ENCODE peak calls at places on chromosome 12, in eight cellular contexts. Q is pancreas; N is heart left ventricle; L is colonic mucosa; B is kidney epithelial cell; O is HL-60; Y is GM06990; K is CD8-positive, alpha-beta memory T cell. C is an unnamed sample. For H3K27me3, the result is how much of the 10 kb centered on the place peaks cover.

GRCh38 chr12:28998662-28999120 is 150.4 kb upstream of the FAR2 start:
- DNase-seq in K (no peak), B (no peak), Y (no peak), Q (no peak), O (no peak), N (no peak), L (no peak), C (no peak)

GRCh38 chr12:57852195-57852594 is 5.7 kb upstream of the CTDSP2 start:
- DNase-seq in Q (no peak), L (no peak), K (peak), B (no peak), O (no peak), Y (no peak), N (peak), C (no peak)

GRCh38 chr12:18837025-18837424 is 99.1 kb downstream of the CAPZA3 start:
- DNase-seq in Y (no peak), Q (peak), L (no peak), K (no peak), B (no peak), N (no peak), O (no peak), C (no peak)

GRCh38 chr12:109464642-109465351 is 12.3 kb downstream of the KCTD10 start:
- DNase-seq in O (no peak), L (no peak), K (no peak), B (no peak), N (no peak), Q (no peak), Y (no peak), C (no peak)

GRCh38 chr12:56193025-56193578 is 3.8 kb upstream of the SMARCC2 start:
- DNase-seq in Q (peak), L (peak), B (no peak), Y (peak), N (peak), O (no peak), K (peak), C (no peak)

GRCh38 chr12:121628037-121628436 is 1.7 kb downstream of the ORAI1 start:
- DNase-seq in Q (peak), Y (no peak), N (no peak), B (no peak), O (no peak), L (peak), K (no peak), C (no peak)

GRCh38 chr12:112850343-112850742 is 56.4 kb upstream of the OAS1 start:
- DNase-seq in L (no peak), Q (no peak), B (no peak), K (no peak), Y (no peak), O (no peak), N (no peak), C (no peak)

GRCh38 chr12:7065073-7065623 is 4.6 kb downstream of the C1S start:
- DNase-seq in O (no peak), L (no peak), Y (no peak), K (no peak), B (no peak), N (no peak), Q (no peak), C (no peak)

GRCh38 chr12:91367234-91367849 is 184.7 kb upstream of the DCN start:
- DNase-seq in Q (no peak), O (no peak), Y (no peak), K (no peak), B (no peak), L (no peak), N (no peak), C (no peak)

GRCh38 chr12:114405199-114405448 is 820 bp downstream of the TBX5 start:
- DNase-seq in O (no peak), K (no peak), Y (no peak), L (no peak), Q (no peak), B (no peak), N (no peak), C (no peak)

GRCh38 chr12:75964150-75964549 is 67.4 kb downstream of the PHLDA1 start:
- DNase-seq in K (no peak), Y (no peak), L (peak), Q (no peak), B (no peak), N (no peak), O (peak), C (peak)

GRCh38 chr12:57530396-57531142 is 7.9 kb downstream of the MBD6 start:
- DNase-seq in B (no peak), L (no peak), N (no peak), O (no peak), K (no peak), Y (no peak), Q (no peak), C (no peak)

GRCh38 chr12:114741940-114742339 is 58.0 kb upstream of the TBX3 start:
- DNase-seq in Q (no peak), Y (no peak), O (no peak), L (no peak), K (no peak), B (no peak), N (no peak), C (no peak)

GRCh38 chr12:49088932-49089330 is 5.7 kb downstream of the DHH start:
- DNase-seq in K (no peak), Y (no peak), Q (no peak), O (no peak), N (no peak), L (no peak), B (no peak), C (no peak)
- H3K27me3 ChIP-seq in K (half or more), Y (under half), Q (under half), O (under half), N (under half), L (half or more), B (under half), C (half or more)

GRCh38 chr12:111025792-111026430 is 105.5 kb upstream of the MYL2 start:
- DNase-seq in L (no peak), K (no peak), B (no peak), Q (no peak), N (no peak), Y (no peak), O (no peak), C (no peak)
- H3K27me3 ChIP-seq in L (under half), K (under half), B (under half), Q (under half), N (under half), Y (under half), O (under half), C (half or more)

DNA sequence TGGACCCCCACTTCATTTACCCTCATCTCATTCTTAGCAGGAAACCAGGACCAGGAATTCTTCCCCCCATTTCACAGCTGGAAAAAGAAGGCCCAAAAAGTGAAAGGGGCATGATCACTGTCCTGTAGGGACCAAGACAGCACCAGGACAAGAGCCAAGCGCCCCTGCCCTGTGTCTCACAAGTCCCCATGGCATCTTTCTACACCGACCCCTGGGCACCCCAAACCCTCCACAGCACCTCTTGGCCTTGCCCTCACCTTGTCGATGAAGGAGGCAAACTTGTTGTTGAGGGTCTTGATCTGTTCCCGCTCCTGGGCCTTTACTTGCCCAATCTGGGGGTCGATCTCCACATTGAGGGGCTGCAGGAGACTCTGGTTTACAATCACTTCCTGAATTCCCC is 710 bp downstream of the KRT76 start:
- DNase-seq in B (no peak), O (no peak), K (no peak), Q (no peak), N (no peak), Y (no peak), L (no peak), C (no peak)
- H3K27me3 ChIP-seq in B (under half), O (under half), K (under half), Q (under half), N (under half), Y (under half), L (under half), C (under half)

DNA sequence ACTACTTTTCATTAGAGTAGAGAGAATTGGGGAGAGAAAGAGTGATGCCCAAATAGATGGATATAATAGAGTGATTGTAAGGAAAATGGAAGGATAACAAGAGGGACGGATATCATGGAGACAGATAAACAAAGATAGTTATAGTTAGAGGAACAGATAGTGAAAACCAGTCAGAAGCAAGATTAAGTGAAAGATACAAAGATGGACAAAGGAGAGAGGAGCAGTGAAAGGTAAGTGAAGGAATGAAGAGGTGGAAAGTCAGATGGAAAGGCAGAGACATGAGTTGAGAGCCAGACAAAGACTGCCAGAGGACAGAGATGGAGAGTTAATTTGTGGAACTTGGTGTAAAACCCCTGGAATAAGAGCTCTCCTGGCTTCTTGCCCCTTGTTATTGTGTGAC is 59.2 kb upstream of the CISTR start:
- DNase-seq in B (no peak), L (no peak), Q (no peak), O (no peak), N (no peak), Y (no peak), K (no peak), C (no peak)
- H3K27me3 ChIP-seq in B (under half), L (under half), Q (under half), O (under half), N (half or more), Y (under half), K (under half), C (under half)

DNA sequence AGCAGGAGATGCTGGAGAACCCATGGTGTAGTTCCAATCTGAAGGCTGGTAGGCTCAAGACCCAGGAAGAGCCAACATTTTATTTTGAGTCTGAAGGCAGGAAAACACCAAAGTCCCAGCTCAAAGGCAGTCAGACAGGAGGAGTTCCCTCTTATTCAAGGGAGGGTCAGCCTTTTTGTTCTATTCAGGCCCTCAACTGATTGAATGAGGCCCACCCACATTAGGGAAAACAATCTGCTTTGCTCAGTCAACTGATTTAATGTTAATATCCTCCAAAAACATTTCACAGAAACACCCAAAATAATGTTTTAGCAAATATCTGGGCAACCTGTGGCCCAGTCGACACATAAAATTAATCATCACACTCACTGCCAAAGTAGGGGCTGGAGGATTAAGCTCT is 130.8 kb downstream of the LMNTD1 start:
- DNase-seq in L (no peak), N (no peak), K (no peak), O (no peak), B (no peak), Q (no peak), Y (no peak), C (no peak)
- H3K27me3 ChIP-seq in L (under half), N (under half), K (under half), O (under half), B (under half), Q (under half), Y (under half), C (under half)